ENCODE peak calls at places on chromosomes 3 and 15, in six cellular contexts. O is A549, Y is GM12878, D is endothelial cell of umbilical vein, P is HepG2, L is K562. H is an unnamed sample.

GRCh38 chr3:46027021-46027705 is at the start of gene XCR1:
- DNase-seq in O (no peak), D (no peak), P (no peak), Y (no peak), L (no peak), H (no peak)

GRCh38 chr15:94359716-94360115 is 128.4 kb downstream of the MCTP2 start:
- DNase-seq in P (no peak), O (no peak), D (no peak), L (no peak), Y (no peak), H (no peak)

GRCh38 chr3:118938183-118938961 is 96.3 kb downstream of the IGSF11 start:
- DNase-seq in D (peak; percentile 1), Y (no peak), O (peak; percentile 23), P (no peak), L (peak; percentile 37), H (no peak)

GRCh38 chr3:23961064-23961463 is 16.0 kb downstream of the NR1D2 start:
- DNase-seq in Y (no peak), L (no peak), D (no peak), O (no peak), P (no peak), H (no peak)

GRCh38 chr3:155791190-155791589 is 14.9 kb downstream of the C3orf33 start:
- DNase-seq in L (no peak), O (no peak), D (no peak), P (no peak), Y (no peak), H (peak; percentile 74)

GRCh38 chr3:14876942-14877341 is 58.2 kb downstream of the FGD5 start:
- DNase-seq in O (peak; percentile 35), P (no peak), D (peak; percentile 83), L (no peak), Y (no peak), H (no peak)

GRCh38 chr15:50148362-50148963 is 29.4 kb upstream of the ATP8B4 start:
- DNase-seq in P (peak; percentile 59), Y (no peak), O (no peak), L (peak; percentile 31), D (peak; percentile 61), H (peak; percentile 50)

GRCh38 chr15:60573936-60574335 is 95.0 kb upstream of the ICE2 start:
- DNase-seq in D (no peak), O (no peak), Y (no peak), P (no peak), L (no peak), H (no peak)

GRCh38 chr15:60392601-60392985 is 5.2 kb downstream of the ANXA2 start:
- DNase-seq in L (no peak), Y (no peak), P (peak; percentile 77), O (peak; percentile 81), D (peak; percentile 66), H (no peak)

GRCh38 chr3:66047321-66048050 is 8.8 kb upstream of the MAGI1 start:
- DNase-seq in Y (no peak), O (no peak), D (peak; percentile 49), P (peak; percentile 62), L (no peak), H (no peak)

GRCh38 chr3:46208167-46208704 is at the start of gene CCR1:
- DNase-seq in O (no peak), Y (peak; percentile 92), L (peak; percentile 27), D (no peak), P (peak; percentile 37), H (peak; percentile 91)

GRCh38 chr3:12948371-12948770 is 107.0 kb upstream of the RPL32 start:
- DNase-seq in D (no peak), Y (no peak), P (no peak), O (no peak), L (no peak), H (no peak)

GRCh38 chr3:169147246-169148008 is 516.1 kb downstream of the MECOM start:
- DNase-seq in L (peak; percentile 81), O (peak; percentile 46), P (no peak), Y (no peak), D (peak; percentile 89), H (peak; percentile 17)

GRCh38 chr3:172550347-172550943 is 27.2 kb upstream of the TNFSF10 start:
- DNase-seq in L (peak; percentile 48), O (peak; percentile 15), D (no peak), P (no peak), Y (no peak), H (peak; percentile 90)

GRCh38 chr15:90650117-90650955 is 66.8 kb upstream of the BLM start:
- DNase-seq in D (peak; percentile 90), L (peak; percentile 49), O (no peak), P (no peak), Y (no peak), H (peak; percentile 74)

GRCh38 chr3:48140284-48140683 is 47.9 kb downstream of the CDC25A start:
- DNase-seq in O (no peak), D (peak; percentile 44), L (no peak), Y (no peak), P (no peak), H (no peak)

DNA sequence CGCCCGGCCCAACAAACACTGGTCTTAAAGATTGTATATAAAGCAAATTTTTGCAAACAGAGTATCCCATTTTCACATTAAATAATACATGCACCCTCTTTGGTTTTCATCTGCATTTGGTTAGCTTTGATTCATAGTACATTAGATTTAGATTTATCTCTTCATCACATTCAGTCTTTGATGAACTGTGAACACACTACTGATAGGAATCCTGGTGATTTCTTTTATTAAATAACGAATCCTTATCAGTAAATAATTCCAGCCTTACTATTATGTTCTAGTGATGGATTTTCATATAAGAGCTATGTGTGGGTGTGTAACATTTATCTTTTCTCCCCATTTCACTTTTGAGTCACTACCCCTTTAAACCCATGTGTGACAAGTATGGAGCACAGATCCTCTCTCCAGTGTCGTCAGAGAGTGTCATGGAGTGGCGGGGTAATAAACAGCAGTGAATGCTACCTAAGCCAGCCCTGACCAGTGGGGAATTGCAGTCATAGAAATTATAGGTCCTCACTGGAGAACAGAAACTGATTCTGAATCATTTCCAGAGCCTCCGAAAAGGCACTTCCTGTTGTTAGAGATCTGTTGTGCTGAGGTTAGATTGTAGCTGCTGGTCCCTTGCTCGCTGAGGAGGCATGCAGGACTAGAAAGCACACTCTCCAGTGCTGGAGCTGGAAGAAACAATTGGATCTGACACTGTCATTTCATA is 22.0 kb downstream of the SLC7A14 start:
- DNase-seq in P (no peak), Y (peak; percentile 23), O (no peak), L (no peak), D (peak; percentile 86), H (no peak)
- TF ChIP-seq MYC in P (no peak), Y (no peak), O (no peak), L (no peak), D (no peak), H (no peak)

GRCh38 chr15:68819451-68820204 is 1.1 kb downstream of the ANP32A start:
- DNase-seq in L (peak; percentile 48), O (peak; percentile 60), D (peak; percentile 59), Y (no peak), P (peak; percentile 24), H (peak; percentile 66)

GRCh38 chr15:68818671-68819450 is 1.8 kb downstream of the ANP32A start:
- DNase-seq in L (peak; percentile 59), Y (no peak), D (peak; percentile 53), P (peak; percentile 24), O (peak; percentile 53), H (peak; percentile 93)

GRCh38 chr15:68820589-68821189 is at the start of gene ANP32A:
- DNase-seq in P (peak; percentile 85), L (peak; percentile 100), D (peak; percentile 96), O (peak; percentile 100), Y (peak; percentile 62), H (peak; percentile 97)

GRCh38 chr15:68821190-68821897 is 649 bp upstream of the ANP32A start:
- DNase-seq in D (peak; percentile 41), P (no peak), L (no peak), Y (no peak), O (peak; percentile 27), H (peak; percentile 50)

GRCh38 chr15:68820205-68820588 is 498 bp downstream of the ANP32A start:
- DNase-seq in L (peak; percentile 29), P (peak; percentile 21), Y (no peak), D (peak; percentile 39), O (peak; percentile 31), H (peak; percentile 65)
- TF ChIP-seq POLR2A in L (no peak), P (peak; percentile 12), Y (peak; percentile 89), D (no peak), O (peak; percentile 18), H (no peak)

DNA sequence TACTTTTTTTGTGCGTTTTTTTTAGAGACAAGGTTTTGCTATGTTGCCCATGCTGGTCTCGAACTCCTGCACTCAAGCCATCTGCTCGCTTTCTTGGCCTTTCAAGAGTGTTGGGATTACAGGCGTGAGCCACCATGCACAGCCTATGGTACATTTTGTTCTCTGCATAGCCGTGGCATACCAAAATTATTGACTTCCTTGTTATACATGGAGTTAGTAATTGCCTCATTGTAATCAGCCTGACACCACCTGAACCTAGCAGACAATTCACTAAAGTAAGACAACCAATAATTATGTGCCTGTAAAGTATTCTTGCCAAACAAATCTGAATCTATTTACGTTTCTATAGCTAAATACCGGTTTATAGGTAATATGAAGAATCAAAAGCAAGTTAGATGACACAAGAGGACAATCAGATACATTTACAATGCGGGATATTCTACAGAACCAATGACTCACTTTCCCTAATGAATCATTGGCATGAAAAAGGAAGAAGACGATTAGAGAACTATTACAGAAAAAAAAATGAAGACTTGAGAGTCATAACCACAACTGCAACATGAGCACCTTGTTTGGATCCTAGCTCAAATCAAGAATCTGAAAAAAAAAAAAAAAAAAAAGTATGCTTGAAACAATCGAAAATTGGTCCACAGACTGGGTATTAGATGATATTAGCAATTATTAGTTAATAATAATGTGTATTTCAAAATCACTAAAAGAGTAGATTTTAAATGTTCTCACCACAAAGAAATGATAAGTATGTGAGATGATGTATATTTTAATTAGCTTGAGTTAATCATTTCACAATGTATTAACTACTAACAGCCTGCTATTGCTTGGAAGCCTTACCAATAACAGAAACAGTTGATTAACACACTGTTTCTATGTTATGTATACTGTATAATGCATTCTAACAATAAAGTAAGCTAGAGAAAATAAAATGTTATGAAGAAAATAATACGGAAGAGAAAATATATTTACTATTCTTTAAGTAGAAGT is 7.1 kb downstream of the GUCA1C start:
- DNase-seq in P (no peak), O (no peak), Y (no peak), D (no peak), L (no peak), H (no peak)
- H3K4me3 ChIP-seq in P (no peak overlapping the region), O (no peak overlapping the region), Y (no peak overlapping the region), D (no peak overlapping the region), L (no peak overlapping the region), H (no peak overlapping the region)

GRCh38 chr15:68580026-68580882 is 1.5 kb downstream of the CORO2B start:
- DNase-seq in Y (no peak), P (no peak), D (no peak), O (no peak), L (no peak), H (no peak)

GRCh38 chr15:68582236-68582635 is 3.4 kb downstream of the CORO2B start:
- DNase-seq in Y (no peak), L (no peak), P (no peak), D (no peak), O (no peak), H (no peak)

GRCh38 chr15:68580883-68581155 is 2.0 kb downstream of the CORO2B start:
- DNase-seq in P (no peak), O (no peak), L (no peak), Y (no peak), D (no peak), H (no peak)

GRCh38 chr15:68582864-68583263 is 4.1 kb downstream of the CORO2B start:
- DNase-seq in O (no peak), D (no peak), L (no peak), Y (no peak), P (no peak), H (no peak)

DNA sequence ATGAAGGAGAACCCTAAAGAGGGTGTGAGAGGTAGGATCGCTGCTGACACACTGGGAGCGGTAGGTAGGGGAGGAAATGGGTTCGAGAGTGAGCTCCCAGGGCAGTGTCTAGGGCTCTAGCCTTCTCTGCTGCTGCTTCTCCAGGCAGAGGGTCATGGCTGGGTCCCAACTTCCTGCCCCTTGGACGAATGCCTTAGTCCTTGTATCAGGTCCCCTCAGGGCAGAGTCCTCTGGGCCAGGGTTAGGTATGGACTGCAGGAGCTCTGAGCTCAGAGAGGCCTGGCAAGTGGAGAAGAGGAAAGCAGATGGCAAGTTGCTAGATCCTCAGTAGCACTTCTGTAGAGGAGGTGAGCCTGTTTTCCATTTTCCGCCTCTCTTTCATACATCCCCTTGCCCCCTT is 2.9 kb downstream of the CORO2B start:
- DNase-seq in Y (no peak), L (no peak), P (no peak), D (no peak), O (no peak), H (no peak)
- TF ChIP-seq MYC in Y (no peak), L (no peak), P (no peak), D (no peak), O (no peak), H (no peak)

H was measured in NB4.